ENCODE peak calls at places on chromosomes 1 and 21, in six cellular contexts. S is GM13977, J is lower lobe of right lung, W is bronchial epithelial cell, I is WTC11, D is cardiac muscle cell. N is an unnamed sample.

GRCh38 chr1:33301273-33301984 is 19.5 kb downstream of the A3GALT2 start:
- DNase-seq in S (no peak), J (no peak), W (no peak), I (no peak), D (no peak), N (no peak)

GRCh38 chr21:45822429-45823099 is 159.0 kb upstream of the COL6A1 start:
- DNase-seq in S (no peak), J (no peak), W (no peak), I (no peak), D (no peak), N (no peak)

GRCh38 chr1:209455666-209456065 is 127.8 kb upstream of the CAMK1G start:
- DNase-seq in S (no peak), J (no peak), W (no peak), I (no peak), D (no peak), N (no peak)

GRCh38 chr1:211734359-211734758 is 58.9 kb upstream of the NEK2 start:
- DNase-seq in S (no peak), J (no peak), W (peak), I (no peak), D (no peak), N (peak)

GRCh38 chr1:43779805-43780403 is 72.6 kb downstream of the ST3GAL3 start:
- DNase-seq in S (no peak), J (no peak), W (no peak), I (no peak), D (no peak), N (no peak)

GRCh38 chr1:203166192-203166940 is 9.3 kb downstream of the MYBPH start:
- DNase-seq in S (peak), J (no peak), W (peak), I (no peak), D (peak), N (peak)

GRCh38 chr1:213989071-213989739 is 1.4 kb downstream of the PROX1 start:
- DNase-seq in S (no peak), J (no peak), W (no peak), I (peak), D (peak), N (no peak)

GRCh38 chr1:7938070-7938469 is 2.6 kb downstream of the TNFRSF9 start:
- DNase-seq in S (no peak), J (no peak), W (peak), I (no peak), D (no peak), N (peak)

GRCh38 chr1:14922942-14923341 is 230.6 kb upstream of the TMEM51 start:
- DNase-seq in S (no peak), J (no peak), W (no peak), I (no peak), D (no peak), N (no peak)

GRCh38 chr1:9537863-9538668 is 1.2 kb upstream of the SLC25A33 start:
- DNase-seq in S (no peak), J (no peak), W (peak), I (no peak), D (no peak), N (no peak)

GRCh38 chr1:113191579-113192076 is 118.6 kb downstream of the LRIG2 start:
- DNase-seq in S (no peak), J (no peak), W (peak), I (no peak), D (no peak), N (peak)

GRCh38 chr1:25531082-25531461 is 12.3 kb upstream of the LDLRAP1 start:
- DNase-seq in S (no peak), J (no peak), W (no peak), I (no peak), D (no peak), N (no peak)

GRCh38 chr1:33269621-33270020 is 13.3 kb downstream of the ZNF362 start:
- DNase-seq in S (no peak), J (no peak), W (no peak), I (no peak), D (no peak), N (no peak)

GRCh38 chr1:11960710-11961109 is 19.5 kb upstream of the MFN2 start:
- DNase-seq in S (no peak), J (peak), W (no peak), I (no peak), D (no peak), N (no peak)

GRCh38 chr1:118184737-118185082 is 318 bp downstream of the SPAG17 start:
- DNase-seq in S (no peak), J (no peak), W (peak), I (peak), D (no peak), N (no peak)

GRCh38 chr1:115283681-115284146 is 54.3 kb downstream of the NGF start:
- DNase-seq in S (no peak), J (no peak), W (no peak), I (no peak), D (no peak), N (no peak)

GRCh38 chr21:46436586-46436985 is 22.1 kb upstream of the DIP2A start:
- DNase-seq in S (no peak), J (peak), W (no peak), I (no peak), D (no peak), N (no peak)

GRCh38 chr1:93437976-93438605 is 9.8 kb upstream of the FNBP1L start:
- DNase-seq in S (peak), J (no peak), W (peak), I (no peak), D (peak), N (peak)

GRCh38 chr1:236455242-236455641 is 61.2 kb downstream of the EDARADD start:
- DNase-seq in S (no peak), J (no peak), W (peak), I (no peak), D (no peak), N (no peak)

GRCh38 chr1:61141288-61142044 is 59.1 kb downstream of the NFIA start:
- DNase-seq in S (no peak), J (no peak), W (peak), I (no peak), D (no peak), N (peak)

GRCh38 chr1:32338637-32339145 is 2.7 kb upstream of the MARCKSL1 start:
- DNase-seq in S (no peak), J (no peak), W (no peak), I (no peak), D (no peak), N (no peak)

GRCh38 chr1:232501174-232501573 is 128.8 kb downstream of the SIPA1L2 start:
- DNase-seq in S (no peak), J (no peak), W (no peak), I (no peak), D (no peak), N (no peak)

GRCh38 chr1:118266436-118266835 is 81.4 kb upstream of the SPAG17 start:
- DNase-seq in S (no peak), J (no peak), W (peak), I (no peak), D (no peak), N (no peak)

GRCh38 chr1:66302810-66303209 is 231.1 kb upstream of the SGIP1 start:
- DNase-seq in S (no peak), J (no peak), W (no peak), I (no peak), D (no peak), N (no peak)

GRCh38 chr1:90550616-90551406 is 166.3 kb downstream of the BARHL2 start:
- DNase-seq in S (no peak), J (no peak), W (no peak), I (peak), D (no peak), N (no peak)

GRCh38 chr1:100538935-100539835 is 1.2 kb downstream of the GPR88 start:
- DNase-seq in S (peak), J (peak), W (no peak), I (peak), D (peak), N (no peak)

GRCh38 chr1:23452011-23452411 is 27.5 kb upstream of the TCEA3 start:
- DNase-seq in S (no peak), J (peak), W (peak), I (no peak), D (no peak), N (peak)

GRCh38 chr1:16396591-16396990 is 29.5 kb downstream of the SZRD1 start:
- DNase-seq in S (no peak), J (no peak), W (peak), I (no peak), D (no peak), N (peak)

GRCh38 chr1:177023249-177023648 is 141.3 kb downstream of the ASTN1 start:
- DNase-seq in S (no peak), J (no peak), W (no peak), I (no peak), D (no peak), N (no peak)

GRCh38 chr1:177525176-177525575 is 354.4 kb downstream of the BRINP2 start:
- DNase-seq in S (no peak), J (no peak), W (no peak), I (no peak), D (peak), N (no peak)

GRCh38 chr1:246492611-246493245 is 14.4 kb downstream of the SMYD3 start:
- DNase-seq in S (peak), J (no peak), W (peak), I (peak), D (peak), N (peak)

GRCh38 chr1:925532-926421 is 2.1 kb downstream of the SAMD11 start:
- DNase-seq in S (no peak), J (no peak), W (no peak), I (no peak), D (peak), N (no peak)

GRCh38 chr1:226549094-226549936 is 751 bp downstream of the STUM start:
- DNase-seq in S (peak), J (no peak), W (no peak), I (peak), D (no peak), N (no peak)

GRCh38 chr1:207991331-207991914 is 80.5 kb upstream of the CD34 start:
- DNase-seq in S (no peak), J (no peak), W (no peak), I (no peak), D (no peak), N (no peak)

GRCh38 chr1:207996632-207997031 is 85.7 kb upstream of the CD34 start:
- DNase-seq in S (no peak), J (no peak), W (no peak), I (no peak), D (no peak), N (no peak)

GRCh38 chr1:207990455-207990854 is 79.5 kb upstream of the CD34 start:
- DNase-seq in S (no peak), J (no peak), W (no peak), I (no peak), D (no peak), N (no peak)

GRCh38 chr1:207995576-207995975 is 84.7 kb upstream of the CD34 start:
- DNase-seq in S (no peak), J (no peak), W (no peak), I (no peak), D (no peak), N (no peak)

DNA sequence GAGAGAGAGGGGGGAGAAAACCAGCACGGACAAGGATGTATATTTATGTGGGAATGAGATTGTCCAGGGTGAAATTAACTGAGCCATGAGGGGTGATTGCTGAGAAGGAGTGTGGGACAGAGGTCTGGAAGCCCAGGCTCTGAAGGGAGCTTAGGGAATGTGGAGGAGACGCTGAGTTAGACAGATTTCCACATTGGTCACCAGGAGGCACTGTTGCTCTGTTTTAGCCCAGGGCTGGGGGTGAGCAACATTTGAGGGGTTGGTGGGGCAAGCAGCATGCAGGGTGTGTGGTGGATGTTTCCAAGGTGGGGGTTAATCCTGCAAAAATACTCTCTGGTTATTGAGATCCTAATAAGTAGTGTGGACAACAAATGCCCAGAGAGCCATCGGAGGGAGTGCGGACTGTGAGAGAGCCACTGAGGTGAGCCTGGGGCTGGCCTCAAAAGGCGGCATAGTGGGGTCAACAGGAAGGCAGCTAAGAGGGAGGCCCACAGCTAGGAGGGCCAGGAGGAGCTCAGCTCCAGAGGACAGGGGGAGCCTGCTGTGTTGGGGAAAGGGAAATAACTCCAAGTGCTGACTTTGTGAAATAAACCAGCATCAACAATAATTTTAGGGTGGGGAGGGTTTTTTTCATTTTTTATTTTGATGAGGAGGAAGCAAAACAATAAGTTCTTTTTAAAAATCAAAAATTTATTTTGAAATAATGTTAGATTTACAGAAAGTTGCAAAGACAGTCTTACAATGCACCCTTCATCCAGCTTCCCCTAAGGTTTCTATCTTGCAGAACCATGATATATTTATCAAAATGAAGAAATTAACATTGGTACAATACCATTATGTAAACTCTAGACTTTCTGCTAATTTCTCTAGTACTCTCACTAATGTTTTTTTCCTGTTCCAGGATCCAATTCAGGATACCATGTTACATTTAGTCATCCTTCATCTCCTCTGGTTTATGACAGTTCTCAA is 82.8 kb upstream of the CD34 start:
- DNase-seq in S (no peak), J (no peak), W (no peak), I (peak), D (peak), N (peak)
- TF ChIP-seq CTCF in S (peak), J (peak), W (no peak), I (peak), D (peak), N (peak)

DNA sequence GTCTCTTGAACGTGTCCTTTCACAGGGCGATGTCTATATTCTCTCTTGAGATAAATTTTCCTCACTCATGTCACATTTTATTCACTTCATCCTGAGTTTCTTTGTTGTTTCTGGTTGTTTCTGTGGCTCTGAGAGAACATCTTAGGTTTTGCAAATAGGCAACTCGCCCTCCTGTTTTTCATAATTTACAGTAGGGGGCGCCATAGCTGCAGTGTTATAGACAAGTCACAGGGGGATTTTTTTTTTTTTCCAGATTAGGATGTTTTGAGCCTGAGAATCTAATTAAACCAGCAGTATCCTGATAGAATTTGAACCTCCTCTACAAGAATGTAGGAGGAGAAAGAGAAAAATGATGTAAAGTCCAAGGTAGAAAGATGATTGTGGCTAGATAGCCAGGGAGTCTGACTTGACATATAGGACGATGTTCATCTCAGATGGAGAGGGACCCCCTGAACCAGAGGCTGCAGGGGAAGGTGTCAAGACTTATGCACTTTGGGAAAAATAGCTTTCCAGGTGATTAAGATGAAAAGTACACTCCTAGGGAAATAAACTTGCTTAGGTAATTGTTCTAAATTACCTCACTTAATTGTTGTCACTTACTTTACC is 76.3 kb downstream of the ZP4 start:
- DNase-seq in S (peak), J (no peak), W (peak), I (no peak), D (peak), N (peak)
- TF ChIP-seq CTCF in S (peak), J (peak), W (peak), I (peak), D (peak), N (peak)

DNA sequence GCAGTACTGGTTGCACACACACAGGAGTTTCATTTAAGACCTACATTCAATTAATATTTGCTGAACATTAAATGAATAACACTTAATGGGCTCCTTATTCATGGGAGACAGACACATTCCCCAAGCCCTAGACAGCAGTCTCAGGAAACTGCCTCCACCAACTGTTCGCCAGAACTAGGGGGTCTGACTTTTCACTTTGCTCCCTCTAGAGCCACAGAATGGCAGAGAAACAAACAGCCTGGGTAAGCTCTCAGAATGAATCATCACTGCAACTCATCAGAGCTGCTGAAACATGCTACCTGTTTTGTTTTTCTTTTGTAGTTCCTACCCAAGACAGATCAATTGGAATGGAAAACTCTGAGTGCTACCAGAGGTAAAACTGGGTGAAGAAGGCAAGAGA is 31.7 kb downstream of the ELK4 start:
- DNase-seq in S (peak), J (no peak), W (peak), I (no peak), D (no peak), N (peak)
- TF ChIP-seq CTCF in S (peak), J (no peak), W (peak), I (no peak), D (peak), N (peak)

DNA sequence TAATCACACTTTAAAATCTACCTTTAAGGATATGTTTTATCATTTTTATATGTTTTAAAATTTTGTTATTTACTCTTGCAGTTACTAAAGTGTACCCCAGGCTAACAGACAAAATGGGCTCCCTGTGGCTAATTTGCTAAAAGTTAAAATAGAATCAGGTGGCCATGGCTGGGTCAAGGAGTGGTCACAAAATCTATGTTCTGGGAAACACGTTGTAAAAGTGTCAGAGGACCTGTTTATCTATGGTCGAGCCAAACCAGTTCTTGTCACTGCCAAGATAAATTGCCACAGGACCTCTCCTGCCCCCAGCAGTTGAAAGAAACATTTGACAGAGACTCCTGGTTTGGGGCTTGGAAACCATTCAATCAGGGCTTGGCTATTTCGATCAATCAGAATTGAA is 21.2 kb upstream of the TTLL7 start:
- DNase-seq in S (no peak), J (no peak), W (no peak), I (no peak), D (peak), N (no peak)
- TF ChIP-seq CTCF in S (no peak), J (no peak), W (no peak), I (no peak), D (no peak), N (no peak)

DNA sequence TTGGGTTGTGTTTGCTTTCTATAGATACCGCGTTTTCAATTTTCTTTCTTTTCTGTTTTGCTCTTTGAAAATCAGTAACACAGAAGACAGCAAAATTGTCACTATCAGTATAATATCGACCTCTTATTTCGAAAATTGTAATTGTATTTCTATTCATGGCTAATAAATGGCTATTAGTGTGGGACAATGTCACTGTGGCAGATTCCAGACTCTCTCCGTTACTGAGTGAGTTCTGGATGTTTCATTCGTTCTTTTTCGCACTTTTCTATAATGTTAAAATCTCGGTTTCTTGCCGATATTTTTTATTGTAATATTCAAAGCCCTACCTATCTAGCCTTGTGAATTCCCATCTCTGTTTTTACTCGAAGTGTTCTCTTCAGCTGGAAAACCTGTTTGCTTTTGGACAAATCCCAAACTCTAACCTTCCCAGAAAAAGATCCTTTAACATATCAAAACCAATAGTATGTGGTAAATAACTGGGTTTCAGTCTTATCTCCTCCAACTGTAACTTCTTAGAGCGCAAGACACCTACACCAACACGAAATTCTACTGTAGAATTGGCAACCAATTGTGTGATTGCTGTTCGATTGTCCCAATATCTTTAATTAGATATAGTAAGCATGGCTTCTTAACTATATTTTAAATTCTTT is 6.0 kb upstream of the MPZL1 start:
- DNase-seq in S (no peak), J (no peak), W (no peak), I (no peak), D (peak), N (no peak)
- TF ChIP-seq CTCF in S (no peak), J (peak), W (no peak), I (peak), D (no peak), N (no peak)

DNA sequence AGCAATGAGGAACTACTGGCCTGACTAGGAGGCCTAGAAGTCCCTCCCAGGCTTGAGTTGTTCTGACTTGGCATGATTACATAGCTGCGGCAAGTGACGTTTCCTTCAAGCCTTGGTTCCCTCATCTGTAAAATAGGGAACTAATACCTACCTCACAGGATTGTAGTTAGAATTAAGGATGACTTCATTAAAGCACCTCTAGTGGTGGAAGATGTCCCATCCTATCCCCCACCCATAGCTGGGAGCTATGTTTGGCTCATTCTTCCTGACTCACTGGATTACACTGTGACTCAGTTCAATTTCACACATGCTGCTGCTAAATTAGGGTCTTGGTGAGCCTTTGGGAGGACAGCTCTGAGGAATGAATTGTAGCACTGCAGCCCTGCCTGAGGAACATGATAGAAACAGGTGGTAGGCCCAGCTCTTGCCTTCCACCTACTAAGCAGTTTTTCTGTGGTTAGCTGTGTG is 6.0 kb upstream of the SHISA4 start:
- DNase-seq in S (peak), J (no peak), W (peak), I (no peak), D (no peak), N (peak)
- TF ChIP-seq CTCF in S (no peak), J (no peak), W (peak), I (no peak), D (no peak), N (peak)

GRCh38 chr1:10561955-10562354 is 87.2 kb downstream of the PEX14 start:
- DNase-seq in S (no peak), J (no peak), W (no peak), I (peak), D (no peak), N (no peak)
- TF ChIP-seq CTCF in S (peak), J (peak), W (peak), I (no peak), D (peak), N (peak)

N was measured in MCF 10A.